ENCODE peak calls at places on chromosomes 1 and 21, in four cellular contexts. I is K562, S is GM12878, J is HepG2. N is an unnamed sample.

GRCh38 chr1:111570781-111571181 is 48.8 kb upstream of the RAP1A start:
- DNase-seq in I (peak; percentile 48), S (no peak), J (no peak), N (no peak)

GRCh38 chr1:217917277-217917887 is 286.2 kb downstream of the SPATA17 start:
- DNase-seq in I (no peak), S (no peak), J (no peak), N (no peak)

GRCh38 chr1:68377098-68377497 is 72.7 kb downstream of the RPE65 start:
- DNase-seq in I (no peak), S (no peak), J (no peak), N (no peak)

GRCh38 chr1:31669786-31670582 is 25.3 kb upstream of the PEF1 start:
- DNase-seq in I (peak; percentile 42), S (no peak), J (no peak), N (peak; percentile 77)

GRCh38 chr1:37762516-37762915 is 2.4 kb downstream of the EPHA10 start:
- DNase-seq in I (no peak), S (no peak), J (no peak), N (no peak)

GRCh38 chr21:17550671-17551308 is 37.9 kb downstream of the CXADR start:
- DNase-seq in I (no peak), S (no peak), J (no peak), N (no peak)

GRCh38 chr1:48246727-48247126 is 24.2 kb downstream of the SLC5A9 start:
- DNase-seq in I (no peak), S (no peak), J (no peak), N (no peak)

GRCh38 chr1:229920683-229921082 is 146.4 kb upstream of the GALNT2 start:
- DNase-seq in I (no peak), S (no peak), J (no peak), N (no peak)

GRCh38 chr1:247407180-247407616 is 8.8 kb upstream of the NLRP3 start:
- DNase-seq in I (no peak), S (peak; percentile 85), J (no peak), N (no peak)

GRCh38 chr21:42346866-42347600 is 3.8 kb downstream of the TFF2 start:
- DNase-seq in I (no peak), S (no peak), J (no peak), N (no peak)

GRCh38 chr1:43548285-43549271 is 17.9 kb downstream of the PTPRF start:
- DNase-seq in I (no peak), S (no peak), J (peak; percentile 98), N (no peak)

GRCh38 chr1:234970731-234971476 is 157.7 kb downstream of the TOMM20 start:
- DNase-seq in I (no peak), S (no peak), J (peak; percentile 81), N (peak; percentile 55)

GRCh38 chr1:221015159-221015558 is 135.9 kb downstream of the HLX start:
- DNase-seq in I (no peak), S (no peak), J (no peak), N (no peak)

GRCh38 chr1:163275222-163275621 is 46.5 kb upstream of the NUF2 start:
- DNase-seq in I (peak; percentile 20), S (no peak), J (peak; percentile 7), N (no peak)

GRCh38 chr1:25993197-25993951 is 4.5 kb downstream of the PAFAH2 start:
- DNase-seq in I (peak; percentile 37), S (no peak), J (no peak), N (no peak)

GRCh38 chr1:32627596-32628162 is 22.7 kb downstream of the ZBTB8OS start:
- DNase-seq in I (no peak), S (peak; percentile 69), J (no peak), N (no peak)

GRCh38 chr1:164064501-164064900 is 494.5 kb upstream of the PBX1 start:
- DNase-seq in I (no peak), S (no peak), J (no peak), N (no peak)

GRCh38 chr1:60668584-60668983 is 413.8 kb upstream of the NFIA start:
- DNase-seq in I (no peak), S (no peak), J (no peak), N (no peak)

DNA sequence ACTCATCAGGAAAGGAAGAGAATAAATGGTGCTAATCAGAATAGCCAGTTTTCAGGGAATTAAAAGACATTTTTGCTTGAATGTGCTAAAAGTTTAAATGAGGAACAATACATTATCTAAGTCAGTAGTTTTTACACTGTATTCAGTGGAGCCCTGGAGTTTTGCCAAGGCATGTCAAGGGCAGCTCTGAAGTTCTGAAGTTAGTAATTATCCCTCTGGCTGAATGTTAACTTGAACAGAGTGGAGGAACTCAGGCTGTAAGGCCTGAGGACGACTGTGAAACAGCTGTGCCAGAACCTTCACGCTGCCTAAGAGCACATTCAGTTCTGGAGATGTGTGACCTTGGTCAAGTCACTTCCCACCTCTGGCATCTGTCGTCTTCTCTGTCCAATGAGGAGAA is 68.1 kb downstream of the EDEM3 start:
- DNase-seq in I (no peak), S (no peak), J (peak; percentile 19), N (peak; percentile 13)
- H3K4me1 ChIP-seq in I (peaks cover 2% of the 10 kb centered on the region), S (peaks cover 13% of the 10 kb centered on the region), J (no peaks in the 10 kb centered on the region), N (no peaks in the 10 kb centered on the region)

GRCh38 chr1:160171352-160171751 is 19.0 kb upstream of the CASQ1 start:
- DNase-seq in I (no peak), S (no peak), J (no peak), N (no peak)
- TF ChIP-seq MYC in I (no peak), S (no peak), J (no peak), N (no peak)

GRCh38 chr1:28538286-28538685 is 14.6 kb upstream of the TRNAU1AP start:
- DNase-seq in I (no peak), S (no peak), J (no peak), N (no peak)
- H3K36me3 ChIP-seq in I (peaks cover 59% of the 10 kb centered on the region), S (peaks cover 25% of the 10 kb centered on the region), J (peaks cover 43% of the 10 kb centered on the region), N (peaks cover 22% of the 10 kb centered on the region)

GRCh38 chr21:40276001-40276400 is 408.8 kb downstream of the PCP4 start:
- DNase-seq in I (no peak), S (no peak), J (no peak), N (no peak)

GRCh38 chr21:40278345-40278744 is 411.1 kb downstream of the PCP4 start:
- DNase-seq in I (no peak), S (no peak), J (no peak), N (no peak)
- H3K4me1 ChIP-seq in I (no peaks in the 10 kb centered on the region), S (no peaks in the 10 kb centered on the region), J (no peaks in the 10 kb centered on the region), N (no peaks in the 10 kb centered on the region)

GRCh38 chr1:178241057-178241456 is 147.2 kb downstream of the RASAL2 start:
- DNase-seq in I (no peak), S (no peak), J (no peak), N (peak; percentile 48)

GRCh38 chr1:178243890-178244289 is 150.0 kb downstream of the RASAL2 start:
- DNase-seq in I (no peak), S (no peak), J (no peak), N (no peak)

GRCh38 chr1:178241837-178242236 is 147.9 kb downstream of the RASAL2 start:
- DNase-seq in I (no peak), S (no peak), J (no peak), N (no peak)

GRCh38 chr1:178243119-178243518 is 149.2 kb downstream of the RASAL2 start:
- DNase-seq in I (no peak), S (no peak), J (no peak), N (no peak)

DNA sequence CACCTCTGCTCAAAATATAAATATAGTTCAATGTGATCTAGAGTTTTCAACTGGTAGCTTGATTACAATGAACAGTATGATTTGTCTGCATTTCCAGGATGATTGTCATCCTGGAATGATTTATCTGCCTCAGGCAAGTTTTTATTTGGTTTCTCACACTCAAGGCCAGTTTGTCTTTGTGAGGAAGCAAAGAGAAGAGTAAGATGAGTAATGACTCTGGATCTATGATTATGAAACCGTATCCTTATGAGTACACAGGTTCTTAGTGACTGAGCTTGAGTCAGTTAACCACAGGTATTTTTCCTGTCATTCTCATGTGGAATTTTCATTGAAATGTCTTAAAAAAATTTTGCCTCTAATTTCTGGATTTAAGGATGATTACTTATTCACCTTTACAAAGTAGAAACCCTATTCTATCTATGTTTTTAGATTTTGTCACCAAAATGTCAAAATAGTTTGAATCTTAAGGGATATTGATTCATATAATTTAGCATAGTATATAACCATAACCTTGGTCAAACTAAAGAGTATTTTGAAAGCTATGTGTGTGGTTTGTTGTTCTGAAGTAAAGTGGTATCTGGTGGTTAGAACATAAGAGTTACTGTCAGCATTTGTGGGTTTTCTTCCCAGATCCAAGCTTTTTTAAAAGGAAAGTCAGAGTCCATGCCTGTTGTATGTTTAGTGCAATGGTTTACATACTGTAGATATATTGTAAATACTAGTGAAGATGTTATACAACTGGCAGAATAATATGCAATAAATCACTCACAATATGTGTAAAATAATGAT is 145.0 kb downstream of the RASAL2 start:
- DNase-seq in I (no peak), S (no peak), J (peak; percentile 91), N (peak; percentile 72)
- TF ChIP-seq MYC in I (no peak), S (no peak), J (no peak), N (no peak)

GRCh38 chr1:213060836-213061235 is 9.8 kb downstream of the RPS6KC1 start:
- DNase-seq in I (no peak), S (no peak), J (no peak), N (no peak)
- H3K36me3 ChIP-seq in I (peaks cover 4% of the 10 kb centered on the region), S (no peaks in the 10 kb centered on the region), J (peaks cover 4% of the 10 kb centered on the region), N (no peaks in the 10 kb centered on the region)

GRCh38 chr1:154866995-154867795 is 2.9 kb downstream of the KCNN3 start:
- DNase-seq in I (no peak), S (no peak), J (no peak), N (peak; percentile 55)

GRCh38 chr1:154863702-154864174 is 6.3 kb downstream of the KCNN3 start:
- DNase-seq in I (peak; percentile 77), S (peak; percentile 85), J (peak; percentile 34), N (no peak)

GRCh38 chr1:154866257-154866994 is 3.7 kb downstream of the KCNN3 start:
- DNase-seq in I (no peak), S (no peak), J (no peak), N (no peak)

GRCh38 chr1:154864189-154864985 is 5.7 kb downstream of the KCNN3 start:
- DNase-seq in I (no peak), S (no peak), J (no peak), N (no peak)

DNA sequence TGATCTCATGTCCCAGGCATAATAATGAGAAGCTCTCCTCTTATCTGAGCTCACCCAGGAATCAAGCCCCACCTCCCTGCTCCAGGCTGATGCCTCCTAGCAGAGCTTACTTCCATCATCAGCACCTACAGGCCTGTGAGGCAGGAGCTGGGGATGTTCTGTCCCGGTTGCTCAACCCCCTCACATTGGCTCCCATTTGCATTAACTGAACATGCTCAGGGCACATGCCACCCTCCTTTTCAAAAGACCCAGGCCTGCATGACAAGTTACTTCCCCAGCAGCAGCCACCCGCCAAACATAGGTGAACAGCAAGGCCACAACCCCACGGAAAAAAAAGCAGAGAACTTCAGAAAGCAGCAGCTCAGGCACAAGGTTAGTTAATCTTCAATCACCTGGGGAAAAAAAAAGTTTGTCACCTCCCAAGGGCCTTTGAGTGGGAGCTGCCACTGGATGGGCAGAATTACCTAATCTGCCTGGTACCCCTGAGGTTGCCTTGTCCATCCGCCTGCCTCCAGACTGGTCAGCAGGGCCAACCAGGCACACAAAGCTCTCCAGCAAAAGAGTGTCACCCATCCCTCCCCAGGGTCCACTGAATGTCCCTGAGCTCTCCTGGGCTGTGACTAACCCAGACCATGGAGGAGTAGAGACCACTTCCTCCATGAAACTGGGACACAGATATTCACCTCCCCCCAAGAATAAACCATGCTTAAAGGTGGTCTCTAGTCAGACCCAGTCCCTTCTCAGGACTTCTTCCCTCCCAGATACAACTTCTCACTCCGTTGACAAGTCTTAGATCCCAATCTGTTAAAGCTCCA is 4.4 kb downstream of the KCNN3 start:
- DNase-seq in I (peak; percentile 25), S (no peak), J (no peak), N (no peak)
- H3K4me1 ChIP-seq in I (peaks cover 52% of the 10 kb centered on the region), S (peaks cover 81% of the 10 kb centered on the region), J (peaks cover 25% of the 10 kb centered on the region), N (peaks cover 26% of the 10 kb centered on the region)